ENCODE peak calls at places on chromosome 2, in four cellular contexts. L is stimulated activated naive B cell treated with anti-CD40 and anti-IgM and Interleukin-4, amounts not matched to agents 10 μg/mL and 1 μg/mL and 100 μg/mL, for 72 hours; B is heart right ventricle; P is occipital lobe. Z is an unnamed sample.

GRCh38 chr2:15122915-15123314 is 438.2 kb downstream of the NBAS start:
- DNase-seq in B (no peak), P (no peak), L (no peak), Z (no peak)

GRCh38 chr2:103527278-103527677 is 765.4 kb downstream of the TMEM182 start:
- DNase-seq in L (no peak), P (no peak), B (no peak), Z (no peak)

GRCh38 chr2:226338825-226339224 is 460.8 kb downstream of the IRS1 start:
- DNase-seq in P (no peak), L (no peak), B (no peak), Z (no peak)

GRCh38 chr2:26767129-26767528 is 3.0 kb downstream of the SLC35F6 start:
- DNase-seq in B (no peak), L (no peak), P (no peak), Z (no peak)

GRCh38 chr2:176081993-176082884 is 1.5 kb downstream of the EVX2 start:
- DNase-seq in P (no peak), B (no peak), L (no peak), Z (no peak)

GRCh38 chr2:127181851-127182250 is 38.2 kb downstream of the CYP27C1 start:
- DNase-seq in B (no peak), P (no peak), L (no peak), Z (no peak)

GRCh38 chr2:149617476-149617875 is 29.9 kb upstream of the MMADHC start:
- DNase-seq in B (no peak), P (no peak), L (no peak), Z (no peak)

GRCh38 chr2:101040761-101041160 is 38.7 kb downstream of the RPL31 start:
- DNase-seq in L (no peak), P (no peak), B (no peak), Z (no peak)

GRCh38 chr2:55231546-55232083 is 478 bp downstream of the CLHC1 start:
- DNase-seq in P (no peak), B (no peak), L (no peak), Z (no peak)